ENCODE peak calls at places on chromosome 21, in seven cellular contexts. Y is adipocyte, L is AG08396, V is AG20443, R is endothelial cell, C is neural crest cell, S is NT2/D1. M is an unnamed sample.

GRCh38 chr21:19870682-19871081 is 1127.5 kb upstream of the NCAM2 start:
- DNase-seq in V (no peak), Y (no peak), S (no peak), R (no peak), C (no peak), L (no peak), M (no peak)

GRCh38 chr21:45494851-45495680 is 47.2 kb downstream of the SLC19A1 start:
- DNase-seq in V (no peak), C (no peak), R (no peak), L (no peak), Y (no peak), S (no peak), M (no peak)

GRCh38 chr21:34345892-34346291 is 17.9 kb upstream of the KCNE2 start:
- DNase-seq in S (no peak), R (no peak), Y (peak), L (peak), V (peak), C (no peak), M (no peak)

GRCh38 chr21:18153063-18153462 is 91.6 kb upstream of the CHODL start:
- DNase-seq in V (no peak), Y (no peak), L (no peak), R (no peak), C (no peak), S (no peak), M (no peak)

GRCh38 chr21:42508371-42508770 is 5.3 kb upstream of the SLC37A1 start:
- DNase-seq in Y (no peak), S (no peak), L (no peak), V (no peak), C (no peak), R (no peak), M (no peak)

GRCh38 chr21:15001773-15002647 is 62.8 kb downstream of the NRIP1 start:
- DNase-seq in C (no peak), S (no peak), V (no peak), R (no peak), Y (no peak), L (no peak), M (no peak)

GRCh38 chr21:44967082-44968047 is 27.5 kb downstream of the SLX9 start:
- DNase-seq in S (no peak), L (no peak), V (no peak), R (no peak), C (no peak), Y (no peak), M (no peak)

GRCh38 chr21:37339527-37339889 is 27.1 kb upstream of the DYRK1A start:
- DNase-seq in V (no peak), S (no peak), Y (peak), L (no peak), R (no peak), C (no peak), M (no peak)

GRCh38 chr21:35291963-35292627 is 243.0 kb upstream of the RUNX1 start:
- DNase-seq in V (no peak), S (no peak), Y (peak), R (no peak), L (no peak), C (no peak), M (no peak)

GRCh38 chr21:44012474-44013379 is 618 bp downstream of the TRAPPC10 start:
- DNase-seq in S (peak), C (peak), Y (peak), R (peak), L (peak), V (peak), M (peak)

GRCh38 chr21:41438425-41439113 is 12.5 kb downstream of the MX1 start:
- DNase-seq in S (no peak), C (no peak), V (no peak), Y (no peak), L (no peak), R (no peak), M (no peak)

GRCh38 chr21:41166947-41167346 is 1.0 kb upstream of the BACE2 start:
- DNase-seq in R (no peak), Y (peak), S (no peak), C (no peak), L (no peak), V (no peak), M (no peak)

GRCh38 chr21:41631564-41632461 is 123.9 kb upstream of the TMPRSS2 start:
- DNase-seq in S (no peak), V (peak), R (no peak), L (no peak), C (no peak), Y (no peak), M (no peak)

GRCh38 chr21:20645344-20645743 is 352.9 kb upstream of the NCAM2 start:
- DNase-seq in V (no peak), Y (no peak), C (no peak), S (no peak), R (no peak), L (no peak), M (no peak)

GRCh38 chr21:46425566-46425965 is 33.1 kb upstream of the DIP2A start:
- DNase-seq in C (no peak), V (no peak), Y (no peak), S (no peak), R (no peak), L (no peak), M (peak)

GRCh38 chr21:34793471-34793870 is 124.7 kb downstream of the CLIC6 start:
- DNase-seq in V (no peak), R (no peak), C (no peak), L (no peak), S (no peak), Y (no peak), M (no peak)

GRCh38 chr21:33299181-33299752 is 25.5 kb upstream of the IFNAR1 start:
- DNase-seq in C (no peak), R (no peak), L (no peak), Y (no peak), S (peak), V (no peak), M (no peak)

GRCh38 chr21:45698493-45698947 is 55.0 kb downstream of the PCBP3 start:
- DNase-seq in S (no peak), R (no peak), Y (peak), V (peak), L (peak), C (no peak), M (no peak)

GRCh38 chr21:16117331-16117730 is 387.5 kb downstream of the USP25 start:
- DNase-seq in S (no peak), C (no peak), Y (peak), R (no peak), V (no peak), L (no peak), M (no peak)

GRCh38 chr21:17462276-17462981 is 50.4 kb upstream of the CXADR start:
- DNase-seq in V (no peak), L (no peak), S (no peak), R (no peak), C (no peak), Y (no peak), M (no peak)

GRCh38 chr21:42956824-42957632 is 17.3 kb upstream of the PKNOX1 start:
- DNase-seq in L (no peak), Y (no peak), R (no peak), C (no peak), V (no peak), S (no peak), M (no peak)

GRCh38 chr21:21262048-21262447 is 263.8 kb downstream of the NCAM2 start:
- DNase-seq in S (no peak), V (no peak), L (no peak), Y (no peak), C (no peak), R (no peak), M (no peak)

GRCh38 chr21:26194811-26195251 is 24.3 kb upstream of the APP start:
- DNase-seq in R (no peak), C (no peak), Y (peak), L (peak), V (peak), S (no peak), M (no peak)

GRCh38 chr21:45538381-45539045 is 3.7 kb downstream of the SLC19A1 start:
- DNase-seq in C (no peak), R (no peak), V (no peak), L (no peak), Y (no peak), S (no peak), M (no peak)

GRCh38 chr21:36806103-36806502 is 107.2 kb downstream of the SIM2 start:
- DNase-seq in R (no peak), L (peak), S (no peak), Y (no peak), C (no peak), V (peak), M (no peak)

GRCh38 chr21:42653492-42654061 is at the start of gene PDE9A:
- DNase-seq in Y (peak), S (no peak), V (peak), C (peak), L (peak), R (peak), M (no peak)

GRCh38 chr21:28776251-28776650 is 216.4 kb downstream of the LTN1 start:
- DNase-seq in V (no peak), R (no peak), Y (no peak), S (no peak), C (no peak), L (peak), M (no peak)

GRCh38 chr21:14545906-14546480 is at the start of gene SAMSN1:
- DNase-seq in L (no peak), C (no peak), V (no peak), R (no peak), Y (no peak), S (no peak), M (peak)

GRCh38 chr21:41964171-41964570 is 10.4 kb upstream of the C2CD2 start:
- DNase-seq in L (no peak), S (no peak), R (no peak), C (no peak), Y (no peak), V (no peak), M (no peak)

GRCh38 chr21:28253378-28253777 is 739.3 kb downstream of the LTN1 start:
- DNase-seq in L (peak), C (no peak), R (no peak), Y (peak), S (no peak), V (peak), M (no peak)

GRCh38 chr21:31012133-31013089 is 25.9 kb downstream of the KRTAP19-8 start:
- DNase-seq in V (no peak), Y (no peak), R (no peak), S (no peak), L (no peak), C (no peak), M (no peak)

GRCh38 chr21:45366931-45367401 is 38.0 kb upstream of the COL18A1 start:
- DNase-seq in Y (peak), L (peak), R (no peak), C (no peak), S (no peak), V (peak), M (no peak)

GRCh38 chr21:34553199-34553952 is 41.4 kb upstream of the KCNE1 start:
- DNase-seq in S (peak), Y (peak), V (peak), L (peak), R (no peak), C (no peak), M (no peak)

M was measured in effector memory CD4-positive, alpha-beta T cell.